ENCODE peak calls at places on chromosome 12, in nine cellular contexts. One of them, this sample, is unnamed.
A peak's percentile ranks its signal among the peaks of the same experiment; 100 is the strongest.

GRCh38 chr12:127675936-127676335 is 591.0 kb upstream of the TMEM132C start:
- DNase-seq in GM03348: no peak
- DNase-seq in HFF-Myc: no peak
- DNase-seq in activated T-cell treated with anti-CD3 and anti-CD28 coated beads for 48 hours: no peak
- DNase-seq in Calu3: no peak
- DNase-seq in AML-193: no peak
- DNase-seq in cortex of kidney: no peak
- DNase-seq in transverse colon: no peak
- DNase-seq in T-helper 2 cell: no peak
- DNase-seq in this sample: no peak

GRCh38 chr12:9087087-9087835 is 28.5 kb downstream of the A2M start:
- DNase-seq in T-helper 2 cell: no peak
- DNase-seq in transverse colon: no peak
- DNase-seq in AML-193: no peak
- DNase-seq in GM03348: no peak
- DNase-seq in Calu3: no peak
- DNase-seq in activated T-cell treated with anti-CD3 and anti-CD28 coated beads for 48 hours: no peak
- DNase-seq in cortex of kidney: no peak
- DNase-seq in HFF-Myc: no peak
- DNase-seq in this sample: no peak

GRCh38 chr12:115791331-115791730 is 486.2 kb downstream of the MED13L start:
- DNase-seq in T-helper 2 cell: no peak
- DNase-seq in activated T-cell treated with anti-CD3 and anti-CD28 coated beads for 48 hours: no peak
- DNase-seq in Calu3: no peak
- DNase-seq in AML-193: no peak
- DNase-seq in transverse colon: no peak
- DNase-seq in GM03348: no peak
- DNase-seq in cortex of kidney: no peak
- DNase-seq in HFF-Myc: no peak
- DNase-seq in this sample: no peak

GRCh38 chr12:26878661-26879119 is 45.7 kb upstream of the ITPR2 start:
- DNase-seq in T-helper 2 cell: no peak
- DNase-seq in activated T-cell treated with anti-CD3 and anti-CD28 coated beads for 48 hours: no peak
- DNase-seq in AML-193: no peak
- DNase-seq in Calu3: no peak
- DNase-seq in HFF-Myc: peak; percentile 42
- DNase-seq in GM03348: peak; percentile 28
- DNase-seq in cortex of kidney: no peak
- DNase-seq in transverse colon: peak; percentile 74
- DNase-seq in this sample: peak; percentile 52

GRCh38 chr12:89880695-89881350 is 172.2 kb upstream of the ATP2B1 start:
- DNase-seq in cortex of kidney: no peak
- DNase-seq in HFF-Myc: no peak
- DNase-seq in Calu3: no peak
- DNase-seq in GM03348: no peak
- DNase-seq in activated T-cell treated with anti-CD3 and anti-CD28 coated beads for 48 hours: no peak
- DNase-seq in T-helper 2 cell: no peak
- DNase-seq in transverse colon: peak; percentile 31
- DNase-seq in AML-193: no peak
- DNase-seq in this sample: no peak

GRCh38 chr12:2335109-2335508 is 282.3 kb downstream of the CACNA1C start:
- DNase-seq in T-helper 2 cell: no peak
- DNase-seq in AML-193: no peak
- DNase-seq in activated T-cell treated with anti-CD3 and anti-CD28 coated beads for 48 hours: no peak
- DNase-seq in HFF-Myc: peak; percentile 77
- DNase-seq in cortex of kidney: no peak
- DNase-seq in GM03348: no peak
- DNase-seq in Calu3: no peak
- DNase-seq in transverse colon: no peak
- DNase-seq in this sample: no peak

GRCh38 chr12:32987526-32987925 is 90.9 kb upstream of the PKP2 start:
- DNase-seq in cortex of kidney: no peak
- DNase-seq in AML-193: no peak
- DNase-seq in transverse colon: no peak
- DNase-seq in Calu3: no peak
- DNase-seq in HFF-Myc: no peak
- DNase-seq in T-helper 2 cell: no peak
- DNase-seq in GM03348: no peak
- DNase-seq in activated T-cell treated with anti-CD3 and anti-CD28 coated beads for 48 hours: no peak
- DNase-seq in this sample: no peak

GRCh38 chr12:31961137-31961536 is 1.9 kb downstream of the RESF1 start:
- DNase-seq in AML-193: no peak
- DNase-seq in HFF-Myc: no peak
- DNase-seq in cortex of kidney: no peak
- DNase-seq in activated T-cell treated with anti-CD3 and anti-CD28 coated beads for 48 hours: no peak
- DNase-seq in transverse colon: no peak
- DNase-seq in T-helper 2 cell: no peak
- DNase-seq in Calu3: no peak
- DNase-seq in GM03348: no peak
- DNase-seq in this sample: peak; percentile 65

GRCh38 chr12:24848941-24849477 is 99.9 kb downstream of the BCAT1 start:
- DNase-seq in transverse colon: no peak
- DNase-seq in activated T-cell treated with anti-CD3 and anti-CD28 coated beads for 48 hours: no peak
- DNase-seq in GM03348: no peak
- DNase-seq in cortex of kidney: no peak
- DNase-seq in HFF-Myc: no peak
- DNase-seq in T-helper 2 cell: no peak
- DNase-seq in AML-193: no peak
- DNase-seq in Calu3: no peak
- DNase-seq in this sample: no peak

GRCh38 chr12:20646239-20646827 is 48.8 kb upstream of the SLCO1C1 start:
- DNase-seq in AML-193: peak; percentile 16
- DNase-seq in Calu3: no peak
- DNase-seq in activated T-cell treated with anti-CD3 and anti-CD28 coated beads for 48 hours: no peak
- DNase-seq in HFF-Myc: peak; percentile 35
- DNase-seq in T-helper 2 cell: no peak
- DNase-seq in transverse colon: no peak
- DNase-seq in cortex of kidney: no peak
- DNase-seq in GM03348: peak; percentile 62
- DNase-seq in this sample: peak; percentile 42

This sample was measured in kidney tubule cell.